ENCODE peak calls at places on chromosomes 12 and 14, in eight cellular contexts. One of them, this sample, is unnamed.

GRCh38 chr12:126389215-126389841 is 1324.1 kb downstream of the AACS start:
- DNase-seq in brain microvascular endothelial cell: no peak
- DNase-seq in pancreas: no peak
- DNase-seq in epithelial cell of esophagus: no peak
- DNase-seq in nephron progenitor cell: no peak
- DNase-seq in A549: no peak
- DNase-seq in lower lobe of right lung: no peak
- DNase-seq in HCT116: no peak
- DNase-seq in this sample: no peak

GRCh38 chr14:89667983-89668382 is 250.9 kb upstream of the FOXN3 start:
- DNase-seq in brain microvascular endothelial cell: peak; percentile 7
- DNase-seq in pancreas: no peak
- DNase-seq in epithelial cell of esophagus: no peak
- DNase-seq in nephron progenitor cell: peak; percentile 15
- DNase-seq in A549: no peak
- DNase-seq in lower lobe of right lung: no peak
- DNase-seq in HCT116: no peak
- DNase-seq in this sample: no peak

GRCh38 chr14:65287264-65288131 is 125.0 kb upstream of the FUT8 start:
- DNase-seq in brain microvascular endothelial cell: no peak
- DNase-seq in pancreas: no peak
- DNase-seq in epithelial cell of esophagus: no peak
- DNase-seq in nephron progenitor cell: no peak
- DNase-seq in A549: no peak
- DNase-seq in lower lobe of right lung: no peak
- DNase-seq in HCT116: no peak
- DNase-seq in this sample: no peak

GRCh38 chr14:94769413-94770250 is at the start of gene GSC:
- DNase-seq in brain microvascular endothelial cell: no peak
- DNase-seq in pancreas: peak; percentile 60
- DNase-seq in epithelial cell of esophagus: peak; percentile 11
- DNase-seq in nephron progenitor cell: peak; percentile 60
- DNase-seq in A549: peak; percentile 57
- DNase-seq in lower lobe of right lung: no peak
- DNase-seq in HCT116: no peak
- DNase-seq in this sample: peak; percentile 63

GRCh38 chr14:91249841-91250616 is 5.5 kb upstream of the GPR68 start:
- DNase-seq in brain microvascular endothelial cell: no peak
- DNase-seq in pancreas: no peak
- DNase-seq in epithelial cell of esophagus: peak; percentile 60
- DNase-seq in nephron progenitor cell: peak; percentile 48
- DNase-seq in A549: peak; percentile 36
- DNase-seq in lower lobe of right lung: peak; percentile 73
- DNase-seq in HCT116: no peak
- DNase-seq in this sample: peak; percentile 60

GRCh38 chr12:81208193-81208946 is 130.5 kb downstream of the ACSS3 start:
- DNase-seq in brain microvascular endothelial cell: no peak
- DNase-seq in pancreas: no peak
- DNase-seq in epithelial cell of esophagus: no peak
- DNase-seq in nephron progenitor cell: no peak
- DNase-seq in A549: no peak
- DNase-seq in lower lobe of right lung: no peak
- DNase-seq in HCT116: no peak
- DNase-seq in this sample: no peak

GRCh38 chr12:58106185-58106584 is 164.8 kb downstream of the ATP23 start:
- DNase-seq in brain microvascular endothelial cell: no peak
- DNase-seq in pancreas: no peak
- DNase-seq in epithelial cell of esophagus: no peak
- DNase-seq in nephron progenitor cell: no peak
- DNase-seq in A549: no peak
- DNase-seq in lower lobe of right lung: no peak
- DNase-seq in HCT116: no peak
- DNase-seq in this sample: no peak

GRCh38 chr12:94941440-94941862 is 62.0 kb downstream of the NDUFA12 start:
- DNase-seq in brain microvascular endothelial cell: peak; percentile 96
- DNase-seq in pancreas: no peak
- DNase-seq in epithelial cell of esophagus: peak; percentile 97
- DNase-seq in nephron progenitor cell: no peak
- DNase-seq in A549: peak; percentile 63
- DNase-seq in lower lobe of right lung: no peak
- DNase-seq in HCT116: no peak
- DNase-seq in this sample: peak; percentile 17

GRCh38 chr12:80019691-80020090 is 79.6 kb upstream of the OTOGL start:
- DNase-seq in brain microvascular endothelial cell: no peak
- DNase-seq in pancreas: no peak
- DNase-seq in epithelial cell of esophagus: no peak
- DNase-seq in nephron progenitor cell: no peak
- DNase-seq in A549: no peak
- DNase-seq in lower lobe of right lung: no peak
- DNase-seq in HCT116: no peak
- DNase-seq in this sample: no peak

GRCh38 chr14:55129428-55130193 is 559 bp downstream of the LGALS3 start:
- DNase-seq in brain microvascular endothelial cell: peak; percentile 73
- DNase-seq in pancreas: peak; percentile 62
- DNase-seq in epithelial cell of esophagus: peak; percentile 72
- DNase-seq in nephron progenitor cell: peak; percentile 57
- DNase-seq in A549: peak; percentile 72
- DNase-seq in lower lobe of right lung: peak; percentile 81
- DNase-seq in HCT116: no peak
- DNase-seq in this sample: peak; percentile 51

GRCh38 chr12:31005256-31005943 is 68.3 kb upstream of the DDX11 start:
- DNase-seq in brain microvascular endothelial cell: no peak
- DNase-seq in pancreas: no peak
- DNase-seq in epithelial cell of esophagus: no peak
- DNase-seq in nephron progenitor cell: no peak
- DNase-seq in A549: no peak
- DNase-seq in lower lobe of right lung: peak; percentile 41
- DNase-seq in HCT116: no peak
- DNase-seq in this sample: no peak

GRCh38 chr12:53561590-53561953 is 54.3 kb upstream of the NPFF start:
- DNase-seq in brain microvascular endothelial cell: peak; percentile 67
- DNase-seq in pancreas: no peak
- DNase-seq in epithelial cell of esophagus: peak; percentile 84
- DNase-seq in nephron progenitor cell: no peak
- DNase-seq in A549: peak; percentile 88
- DNase-seq in lower lobe of right lung: no peak
- DNase-seq in HCT116: peak; percentile 56
- DNase-seq in this sample: no peak

GRCh38 chr14:52906141-52906601 is 44.7 kb downstream of the FERMT2 start:
- DNase-seq in brain microvascular endothelial cell: peak; percentile 66
- DNase-seq in pancreas: no peak
- DNase-seq in epithelial cell of esophagus: peak; percentile 86
- DNase-seq in nephron progenitor cell: no peak
- DNase-seq in A549: peak; percentile 61
- DNase-seq in lower lobe of right lung: no peak
- DNase-seq in HCT116: peak; percentile 71
- DNase-seq in this sample: no peak

GRCh38 chr12:68450947-68451260 is 118.7 kb upstream of the MDM1 start:
- DNase-seq in brain microvascular endothelial cell: no peak
- DNase-seq in pancreas: no peak
- DNase-seq in epithelial cell of esophagus: no peak
- DNase-seq in nephron progenitor cell: no peak
- DNase-seq in A549: no peak
- DNase-seq in lower lobe of right lung: no peak
- DNase-seq in HCT116: no peak
- DNase-seq in this sample: no peak

GRCh38 chr12:15770581-15770980 is 18.6 kb downstream of the EPS8 start:
- DNase-seq in brain microvascular endothelial cell: no peak
- DNase-seq in pancreas: no peak
- DNase-seq in epithelial cell of esophagus: no peak
- DNase-seq in nephron progenitor cell: no peak
- DNase-seq in A549: no peak
- DNase-seq in lower lobe of right lung: no peak
- DNase-seq in HCT116: no peak
- DNase-seq in this sample: no peak

GRCh38 chr14:93223565-93223964 is 16.5 kb downstream of the UBR7 start:
- DNase-seq in brain microvascular endothelial cell: no peak
- DNase-seq in pancreas: no peak
- DNase-seq in epithelial cell of esophagus: no peak
- DNase-seq in nephron progenitor cell: no peak
- DNase-seq in A549: no peak
- DNase-seq in lower lobe of right lung: no peak
- DNase-seq in HCT116: no peak
- DNase-seq in this sample: no peak

GRCh38 chr12:70560671-70561070 is 76.6 kb downstream of the PTPRB start:
- DNase-seq in brain microvascular endothelial cell: no peak
- DNase-seq in pancreas: no peak
- DNase-seq in epithelial cell of esophagus: peak; percentile 23
- DNase-seq in nephron progenitor cell: no peak
- DNase-seq in A549: no peak
- DNase-seq in lower lobe of right lung: no peak
- DNase-seq in HCT116: peak; percentile 33
- DNase-seq in this sample: no peak

GRCh38 chr12:91103101-91103500 is 8.2 kb downstream of the LUM start:
- DNase-seq in brain microvascular endothelial cell: no peak
- DNase-seq in pancreas: no peak
- DNase-seq in epithelial cell of esophagus: no peak
- DNase-seq in nephron progenitor cell: no peak
- DNase-seq in A549: no peak
- DNase-seq in lower lobe of right lung: no peak
- DNase-seq in HCT116: no peak
- DNase-seq in this sample: no peak

GRCh38 chr12:20482680-20483079 is 114.3 kb downstream of the PDE3A start:
- DNase-seq in brain microvascular endothelial cell: no peak
- DNase-seq in pancreas: no peak
- DNase-seq in epithelial cell of esophagus: no peak
- DNase-seq in nephron progenitor cell: no peak
- DNase-seq in A549: no peak
- DNase-seq in lower lobe of right lung: no peak
- DNase-seq in HCT116: no peak
- DNase-seq in this sample: no peak

GRCh38 chr12:123614110-123614509 is 12.2 kb downstream of the DDX55 start:
- DNase-seq in brain microvascular endothelial cell: no peak
- DNase-seq in pancreas: no peak
- DNase-seq in epithelial cell of esophagus: no peak
- DNase-seq in nephron progenitor cell: no peak
- DNase-seq in A549: no peak
- DNase-seq in lower lobe of right lung: no peak
- DNase-seq in HCT116: no peak
- DNase-seq in this sample: no peak

GRCh38 chr14:36747411-36748184 is 85.9 kb downstream of the PAX9 start:
- DNase-seq in brain microvascular endothelial cell: no peak
- DNase-seq in pancreas: no peak
- DNase-seq in epithelial cell of esophagus: peak; percentile 37
- DNase-seq in nephron progenitor cell: no peak
- DNase-seq in A549: peak; percentile 17
- DNase-seq in lower lobe of right lung: no peak
- DNase-seq in HCT116: no peak
- DNase-seq in this sample: no peak

DNA sequence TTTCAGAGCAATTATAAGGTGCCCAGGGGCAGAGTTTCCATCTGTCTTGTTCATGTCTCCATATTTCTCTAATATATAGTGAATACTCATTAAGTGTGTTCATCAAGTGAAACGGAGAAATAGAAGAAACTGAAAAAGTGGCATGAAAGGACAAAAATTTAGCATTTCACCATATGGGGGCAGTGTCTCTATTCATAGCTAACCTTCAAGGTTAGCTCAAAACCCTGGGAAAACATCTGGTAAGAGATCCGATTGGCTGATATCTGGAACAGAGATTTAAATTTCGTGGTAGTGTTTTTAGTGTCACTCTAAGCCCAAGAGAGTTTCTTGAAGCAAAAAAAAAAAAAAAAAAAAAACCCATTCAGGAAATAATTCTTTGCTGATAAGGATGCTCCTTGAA is 367.5 kb downstream of the DAD1 start:
- DNase-seq in brain microvascular endothelial cell: peak; percentile 34
- DNase-seq in pancreas: no peak
- DNase-seq in epithelial cell of esophagus: peak; percentile 41
- DNase-seq in nephron progenitor cell: no peak
- DNase-seq in A549: peak; percentile 8
- DNase-seq in lower lobe of right lung: no peak
- DNase-seq in HCT116: peak; percentile 12
- DNase-seq in this sample: no peak
- TF ChIP-seq CTCF in brain microvascular endothelial cell: peak; percentile 55
- TF ChIP-seq CTCF in pancreas: no peak
- TF ChIP-seq CTCF in epithelial cell of esophagus: peak; percentile 29
- TF ChIP-seq CTCF in nephron progenitor cell: peak; percentile 21
- TF ChIP-seq CTCF in A549: peak; percentile 27
- TF ChIP-seq CTCF in lower lobe of right lung: peak; percentile 33
- TF ChIP-seq CTCF in HCT116: peak; percentile 4
- TF ChIP-seq CTCF in this sample: no peak

GRCh38 chr12:104653730-104654328 is 197.1 kb downstream of the CHST11 start:
- DNase-seq in brain microvascular endothelial cell: no peak
- DNase-seq in pancreas: no peak
- DNase-seq in epithelial cell of esophagus: no peak
- DNase-seq in nephron progenitor cell: no peak
- DNase-seq in A549: peak; percentile 38
- DNase-seq in lower lobe of right lung: no peak
- DNase-seq in HCT116: no peak
- DNase-seq in this sample: no peak
- TF ChIP-seq CTCF in brain microvascular endothelial cell: peak; percentile 60
- TF ChIP-seq CTCF in pancreas: no peak
- TF ChIP-seq CTCF in epithelial cell of esophagus: peak; percentile 35
- TF ChIP-seq CTCF in nephron progenitor cell: peak; percentile 28
- TF ChIP-seq CTCF in A549: peak; percentile 11
- TF ChIP-seq CTCF in lower lobe of right lung: no peak
- TF ChIP-seq CTCF in HCT116: peak; percentile 23
- TF ChIP-seq CTCF in this sample: peak; percentile 65

DNA sequence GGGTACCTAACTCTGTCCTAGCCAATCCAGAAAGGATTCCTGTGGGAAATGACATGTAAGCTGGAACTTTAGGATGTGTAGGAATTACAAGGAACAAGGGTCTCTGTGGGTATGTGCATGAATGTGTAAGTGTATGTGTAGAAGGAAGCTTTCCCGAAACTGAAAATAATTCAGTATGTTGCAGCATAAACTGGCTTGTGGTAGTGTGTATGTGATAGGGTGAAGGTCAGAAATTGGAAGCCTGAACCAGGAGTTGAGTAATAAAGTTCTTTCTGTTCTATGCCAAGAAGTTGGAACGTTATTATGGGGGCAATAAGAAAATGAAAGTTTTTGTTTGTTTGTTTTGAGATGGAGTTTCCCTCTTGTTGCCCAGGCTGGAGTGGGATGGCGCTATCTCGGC is 323.1 kb upstream of the KITLG start:
- DNase-seq in brain microvascular endothelial cell: no peak
- DNase-seq in pancreas: no peak
- DNase-seq in epithelial cell of esophagus: no peak
- DNase-seq in nephron progenitor cell: no peak
- DNase-seq in A549: no peak
- DNase-seq in lower lobe of right lung: no peak
- DNase-seq in HCT116: no peak
- DNase-seq in this sample: no peak
- TF ChIP-seq CTCF in brain microvascular endothelial cell: no peak
- TF ChIP-seq CTCF in pancreas: no peak
- TF ChIP-seq CTCF in epithelial cell of esophagus: no peak
- TF ChIP-seq CTCF in nephron progenitor cell: no peak
- TF ChIP-seq CTCF in A549: no peak
- TF ChIP-seq CTCF in lower lobe of right lung: no peak
- TF ChIP-seq CTCF in HCT116: no peak
- TF ChIP-seq CTCF in this sample: no peak

DNA sequence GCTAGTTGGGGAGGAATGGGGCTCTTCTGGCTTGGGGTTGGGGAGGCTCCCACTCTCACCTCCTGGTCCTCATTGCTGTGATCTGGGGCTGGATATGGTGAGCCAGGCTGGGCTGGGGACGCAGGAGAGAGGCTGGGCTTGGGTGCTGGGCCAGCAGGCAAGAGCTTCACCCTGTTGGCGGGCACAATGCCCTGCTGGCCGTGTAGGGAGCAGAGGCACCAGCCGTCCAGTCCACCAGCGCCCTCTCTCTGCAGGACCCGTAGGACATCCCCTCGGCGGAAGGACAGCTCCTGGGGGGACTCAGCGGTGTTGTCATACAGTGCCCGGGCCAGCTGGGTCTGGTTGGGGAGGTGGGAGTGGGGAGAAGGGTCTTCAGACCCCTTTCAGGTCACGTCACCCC is 4.5 kb downstream of the EFS start:
- DNase-seq in brain microvascular endothelial cell: no peak
- DNase-seq in pancreas: no peak
- DNase-seq in epithelial cell of esophagus: no peak
- DNase-seq in nephron progenitor cell: no peak
- DNase-seq in A549: peak; percentile 57
- DNase-seq in lower lobe of right lung: no peak
- DNase-seq in HCT116: no peak
- DNase-seq in this sample: no peak
- TF ChIP-seq CTCF in brain microvascular endothelial cell: peak; percentile 40
- TF ChIP-seq CTCF in pancreas: no peak
- TF ChIP-seq CTCF in epithelial cell of esophagus: no peak
- TF ChIP-seq CTCF in nephron progenitor cell: no peak
- TF ChIP-seq CTCF in A549: peak; percentile 11
- TF ChIP-seq CTCF in lower lobe of right lung: no peak
- TF ChIP-seq CTCF in HCT116: peak; percentile 44
- TF ChIP-seq CTCF in this sample: no peak